ENCODE peak calls at places on chromosomes 7 and 10, in four cellular contexts. Z is HFF-Myc, A is mammary epithelial cell, R is GM23338. Q is an unnamed sample.

GRCh38 chr7:116232920-116233319 is 22.6 kb downstream of the TES start:
- DNase-seq in Z (no peak), A (no peak), R (no peak), Q (no peak)

GRCh38 chr10:5045095-5045494 is 41.4 kb upstream of the AKR1C2 start:
- DNase-seq in Z (no peak), A (no peak), R (no peak), Q (no peak)

GRCh38 chr7:132656846-132657776 is 80.8 kb upstream of the PLXNA4 start:
- DNase-seq in Z (no peak), A (no peak), R (peak), Q (no peak)

GRCh38 chr10:30747633-30748032 is 118.1 kb upstream of the LYZL2 start:
- DNase-seq in Z (no peak), A (peak), R (no peak), Q (peak)

GRCh38 chr10:68027429-68027828 is 47.7 kb downstream of the HERC4 start:
- DNase-seq in Z (no peak), A (no peak), R (no peak), Q (no peak)

GRCh38 chr10:88902328-88902789 is 22.3 kb downstream of the STAMBPL1 start:
- DNase-seq in Z (no peak), A (no peak), R (no peak), Q (no peak)

GRCh38 chr7:53237344-53237913 is 202.0 kb downstream of the POM121L12 start:
- DNase-seq in Z (no peak), A (no peak), R (no peak), Q (no peak)

GRCh38 chr7:150755473-150756099 is 18.4 kb downstream of the GIMAP5 start:
- DNase-seq in Z (no peak), A (peak), R (no peak), Q (no peak)

GRCh38 chr7:91772100-91772794 is 108.3 kb downstream of the MTERF1 start:
- DNase-seq in Z (no peak), A (peak), R (no peak), Q (peak)

GRCh38 chr10:85612833-85613232 is 753.8 kb downstream of the GRID1 start:
- DNase-seq in Z (no peak), A (no peak), R (peak), Q (no peak)

GRCh38 chr7:4790078-4790465 is 14.6 kb downstream of the AP5Z1 start:
- DNase-seq in Z (no peak), A (no peak), R (no peak), Q (no peak)
- TF ChIP-seq CTCF in Z (no peak), A (no peak), R (no peak), Q (no peak)

GRCh38 chr7:31051598-31052503 is at the start of gene ADCYAP1R1:
- DNase-seq in Z (no peak), A (no peak), R (peak), Q (no peak)

GRCh38 chr7:31052504-31052840 is 364 bp downstream of the ADCYAP1R1 start:
- DNase-seq in Z (no peak), A (no peak), R (no peak), Q (no peak)

GRCh38 chr7:31053986-31054385 is 1.9 kb downstream of the ADCYAP1R1 start:
- DNase-seq in Z (no peak), A (no peak), R (no peak), Q (no peak)

GRCh38 chr7:31054608-31055273 is 2.6 kb downstream of the ADCYAP1R1 start:
- DNase-seq in Z (no peak), A (no peak), R (no peak), Q (no peak)

GRCh38 chr7:31052841-31053601 is 913 bp downstream of the ADCYAP1R1 start:
- DNase-seq in Z (no peak), A (no peak), R (peak), Q (no peak)
- H3K4me3 ChIP-seq in Z (no peak), A (no peak), R (peak), Q (peak)

DNA sequence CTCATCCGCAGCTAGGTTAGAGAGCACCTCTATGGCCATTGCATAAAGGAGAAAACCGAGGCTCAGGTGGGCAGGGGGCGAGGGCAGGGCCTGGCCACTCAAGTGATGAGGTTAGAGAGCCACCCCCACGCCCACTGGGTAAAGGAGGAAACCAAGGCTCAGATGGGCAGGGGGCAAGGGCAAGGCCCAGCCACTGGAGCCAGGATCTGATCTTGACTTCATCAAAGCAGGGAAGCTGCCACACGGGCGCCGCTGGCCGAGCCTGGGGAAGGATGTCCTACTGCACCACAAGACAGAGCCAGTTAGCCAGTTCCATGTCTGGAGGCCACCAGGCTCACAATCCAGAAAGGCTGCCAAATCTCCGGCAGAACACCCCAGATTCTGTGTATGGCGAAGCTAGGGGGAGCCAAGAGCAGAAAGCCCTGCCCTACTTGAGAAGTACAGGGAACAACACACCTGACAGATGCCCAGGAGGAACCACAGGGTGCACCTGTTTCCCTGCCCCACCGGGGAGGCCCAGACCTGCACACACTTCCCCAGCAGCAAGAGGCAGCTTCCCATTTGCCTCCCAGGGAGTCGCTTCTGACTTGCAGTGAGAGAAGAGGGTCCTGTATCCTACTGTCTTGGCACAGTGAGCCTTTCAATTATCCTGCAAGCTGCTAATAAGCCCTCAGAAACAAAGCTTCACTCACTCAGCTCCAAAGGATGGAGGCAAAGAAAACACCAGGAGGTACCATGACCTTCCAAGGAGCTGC is 101.9 kb downstream of the TNS3 start:
- DNase-seq in Z (no peak), A (no peak), R (no peak), Q (no peak)
- TF ChIP-seq CTCF in Z (no peak), A (no peak), R (peak), Q (no peak)

DNA sequence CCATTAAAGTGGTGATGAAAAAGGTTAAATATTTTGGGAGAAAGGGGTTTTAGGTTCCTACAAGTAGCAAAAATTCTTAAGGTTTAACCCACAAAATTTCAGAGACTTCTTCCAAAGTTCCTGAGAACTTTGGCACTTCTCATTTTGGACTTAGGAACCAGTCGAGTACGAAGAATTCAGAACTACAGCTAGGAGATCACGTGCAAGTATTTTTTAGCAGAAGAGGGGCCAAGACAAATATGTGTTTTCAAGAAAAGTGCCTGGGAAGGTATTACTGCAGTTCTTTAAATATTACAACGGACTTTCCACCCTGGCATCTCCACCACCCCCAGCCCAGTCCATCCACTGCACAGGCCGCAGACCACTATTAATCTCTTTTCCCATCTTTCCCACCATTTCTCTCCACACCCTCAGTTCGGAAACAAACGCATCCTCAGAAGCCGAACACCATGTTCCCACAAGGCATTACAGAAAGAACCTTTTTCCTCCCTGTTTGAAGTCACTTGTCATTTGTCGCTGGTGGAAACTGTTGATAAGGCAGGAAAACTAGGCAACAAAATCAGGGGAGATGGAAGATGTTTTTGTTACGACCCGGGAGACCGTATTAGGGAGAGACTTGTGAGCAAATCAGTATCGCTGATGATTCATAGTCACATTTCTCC is 7.1 kb downstream of the INHBA start:
- DNase-seq in Z (no peak), A (no peak), R (no peak), Q (no peak)
- H3K4me3 ChIP-seq in Z (peak), A (peak), R (no peak), Q (peak)

Q was measured in astrocyte of the cerebellum.